ENCODE peak calls at places on chromosomes 1 and 21, in ten cellular contexts. Q, A, X, K, Y, J, H, C, Z and S are unnamed samples.
A peak's percentile ranks its signal among the peaks of the same experiment; 100 is the strongest.

GRCh38 chr1:163877016-163877415 is 555.3 kb downstream of the NUF2 start:
- DNase-seq in A (no peak), X (no peak), K (no peak), C (no peak), Q (no peak), J (peak; percentile 60), Y (no peak), Z (no peak), H (peak; percentile 8), S (peak; percentile 73)

GRCh38 chr1:46070164-46070814 is 62.1 kb downstream of the PIK3R3 start:
- DNase-seq in X (no peak), Z (no peak), Y (no peak), K (no peak), H (no peak), A (no peak), Q (no peak), J (no peak), C (no peak), S (no peak)

GRCh38 chr1:30103708-30104107 is 619.7 kb downstream of the MATN1 start:
- DNase-seq in Z (no peak), Y (no peak), H (no peak), C (no peak), J (no peak), K (no peak), A (no peak), Q (no peak), X (no peak), S (no peak)

GRCh38 chr1:44047131-44047530 is 15.9 kb upstream of the SLC6A9 start:
- DNase-seq in Z (no peak), Y (no peak), K (no peak), C (no peak), A (no peak), J (no peak), X (no peak), H (no peak), Q (no peak), S (no peak)

GRCh38 chr21:45396620-45396995 is 8.4 kb upstream of the COL18A1 start:
- DNase-seq in Q (no peak), Z (no peak), X (no peak), C (no peak), A (no peak), J (no peak), Y (no peak), H (no peak), K (no peak), S (no peak)

GRCh38 chr1:184242507-184242943 is 144.3 kb upstream of the C1orf21 start:
- DNase-seq in Q (no peak), C (no peak), Y (no peak), X (no peak), J (peak; percentile 29), K (peak; percentile 21), A (peak; percentile 63), Z (peak; percentile 20), H (peak; percentile 87), S (peak; percentile 29)

GRCh38 chr1:87358219-87358618 is 29.5 kb downstream of the LMO4 start:
- DNase-seq in H (peak; percentile 22), C (no peak), X (no peak), Y (no peak), Q (no peak), A (no peak), J (no peak), K (no peak), Z (no peak), S (no peak)

GRCh38 chr21:9730866-9731265 is 790.5 kb upstream of the TPTE start:
- DNase-seq in J (no peak), A (no peak), Y (no peak), X (no peak), Q (no peak), H (no peak), C (no peak), K (no peak), Z (no peak), S (no peak)

GRCh38 chr1:220876511-220877347 is 2.5 kb upstream of the HLX start:
- DNase-seq in H (peak; percentile 29), K (no peak), Z (no peak), Q (peak; percentile 22), X (no peak), Y (no peak), J (no peak), A (no peak), C (peak; percentile 54), S (no peak)

GRCh38 chr1:220875233-220875632 is 4.0 kb upstream of the HLX start:
- DNase-seq in C (no peak), X (no peak), Y (no peak), Z (no peak), J (no peak), A (no peak), K (no peak), Q (no peak), H (no peak), S (no peak)

GRCh38 chr1:220873087-220873486 is 6.2 kb upstream of the HLX start:
- DNase-seq in Z (no peak), K (no peak), Q (no peak), Y (no peak), H (no peak), X (no peak), A (no peak), C (no peak), J (no peak), S (no peak)

GRCh38 chr1:220872296-220872695 is 6.9 kb upstream of the HLX start:
- DNase-seq in C (no peak), J (no peak), Z (no peak), X (no peak), Y (no peak), K (no peak), Q (no peak), H (no peak), A (no peak), S (no peak)

GRCh38 chr1:220874201-220874655 is 5.0 kb upstream of the HLX start:
- DNase-seq in A (peak; percentile 23), J (peak; percentile 26), Y (no peak), H (peak; percentile 70), X (no peak), K (peak; percentile 46), Q (peak; percentile 54), Z (peak; percentile 23), C (no peak), S (no peak)
- TF ChIP-seq CTCF in A (peak; percentile 61), J (peak; percentile 89), Y (peak; percentile 58), H (peak; percentile 70), X (peak; percentile 69), K (peak; percentile 64), Q (peak; percentile 62), Z (peak; percentile 77), C (peak; percentile 77), S (peak; percentile 73)

DNA sequence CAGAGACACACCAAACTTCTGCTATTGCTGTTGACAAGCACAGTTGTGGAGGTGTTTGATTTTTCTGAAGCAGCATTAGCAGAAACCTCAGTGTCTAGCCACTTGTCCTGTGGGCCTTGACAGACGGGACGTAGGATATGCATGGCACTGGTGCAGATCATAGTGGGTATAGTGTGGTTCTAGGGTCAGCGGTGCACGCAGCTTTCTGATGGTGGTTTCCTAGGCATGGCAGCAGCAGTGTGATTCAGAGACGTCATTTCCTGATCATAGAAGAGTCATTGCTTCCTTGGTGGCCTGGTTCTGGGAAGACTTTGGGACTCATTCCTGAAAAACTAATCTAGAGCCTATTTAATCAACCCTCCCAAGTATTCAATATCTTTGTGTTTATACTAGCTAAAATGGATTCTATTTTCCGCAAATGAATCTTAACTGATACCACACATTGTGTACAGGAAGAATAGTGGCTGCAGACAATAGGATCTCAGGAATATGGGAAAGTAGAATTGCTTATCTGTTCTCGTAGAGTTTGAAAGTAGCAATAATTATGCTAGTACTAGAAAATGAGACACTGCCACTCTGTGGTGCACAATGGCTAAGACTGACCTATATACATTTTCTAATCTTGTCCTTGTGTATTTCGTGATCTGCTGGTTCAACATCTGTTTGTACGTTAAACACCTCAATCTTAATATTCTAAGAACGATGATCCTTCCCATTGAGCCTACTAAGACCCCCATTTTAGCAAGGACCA is 2.8 kb upstream of the USP1 start:
- DNase-seq in X (no peak), K (peak; percentile 13), Y (no peak), Z (no peak), J (no peak), A (peak; percentile 5), C (no peak), Q (no peak), H (peak; percentile 15), S (no peak)
- TF ChIP-seq CTCF in X (no peak), K (no peak), Y (no peak), Z (peak; percentile 21), J (peak; percentile 50), A (no peak), C (no peak), Q (no peak), H (no peak), S (no peak)

DNA sequence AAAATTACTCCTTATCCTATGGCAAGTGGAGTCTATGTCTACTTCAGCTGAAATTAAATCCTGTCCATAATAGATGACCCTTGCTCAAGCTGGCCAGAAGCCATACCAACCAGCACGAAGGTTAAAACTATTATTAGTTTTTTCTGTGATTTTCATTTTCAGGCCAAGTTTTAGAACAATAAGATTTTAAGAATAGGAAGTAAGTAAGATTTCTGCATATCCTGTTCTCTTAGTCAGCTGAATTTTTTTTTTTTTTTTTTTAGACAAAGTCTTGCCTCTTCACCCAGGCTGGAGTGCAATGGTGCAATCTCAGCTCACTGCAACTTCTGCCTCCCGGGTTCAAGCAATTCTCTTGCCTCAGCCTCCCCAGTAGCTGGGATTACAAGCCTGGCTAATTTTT is 6.1 kb upstream of the RBP7 start:
- DNase-seq in X (no peak), Q (no peak), Y (no peak), A (no peak), Z (no peak), H (no peak), J (no peak), K (no peak), C (peak; percentile 47), S (no peak)
- TF ChIP-seq CTCF in X (no peak), Q (no peak), Y (no peak), A (no peak), Z (no peak), H (no peak), J (no peak), K (no peak), C (no peak), S (no peak)

GRCh38 chr1:16349847-16350406 is 2.4 kb downstream of the FBXO42 start:
- DNase-seq in Z (no peak), X (no peak), H (no peak), Q (no peak), A (peak; percentile 10), Y (no peak), C (no peak), J (no peak), K (no peak), S (no peak)

GRCh38 chr1:16354619-16355018 is 2.3 kb upstream of the FBXO42 start:
- DNase-seq in Y (no peak), A (no peak), C (no peak), Z (no peak), X (no peak), Q (no peak), K (no peak), J (no peak), H (no peak), S (no peak)

GRCh38 chr1:16352842-16353535 is 709 bp upstream of the FBXO42 start:
- DNase-seq in H (no peak), X (no peak), Z (no peak), J (no peak), Q (no peak), Y (no peak), K (peak; percentile 47), A (peak; percentile 33), C (no peak), S (no peak)

GRCh38 chr1:16351449-16351993 is 759 bp downstream of the FBXO42 start:
- DNase-seq in H (peak; percentile 47), K (no peak), Y (no peak), A (peak; percentile 20), X (no peak), Q (peak; percentile 30), J (no peak), C (no peak), Z (no peak), S (no peak)

GRCh38 chr1:16351994-16352841 is at the start of gene FBXO42:
- DNase-seq in Q (peak; percentile 95), H (peak; percentile 91), Y (peak; percentile 55), J (peak; percentile 85), K (peak; percentile 96), Z (peak; percentile 84), A (peak; percentile 82), C (peak; percentile 92), X (peak; percentile 74), S (peak; percentile 81)
- TF ChIP-seq CTCF in Q (peak; percentile 85), H (peak; percentile 23), Y (peak; percentile 38), J (peak; percentile 77), K (peak; percentile 51), Z (peak; percentile 34), A (peak; percentile 36), C (peak; percentile 47), X (no peak), S (peak; percentile 21)